ENCODE peak calls at places on chromosome 22, in ten cellular contexts. One of them, this sample, is unnamed.

GRCh38 chr22:40053460-40053859 is 58.7 kb downstream of the FAM83F start:
- DNase-seq in suprapubic skin: no peak
- DNase-seq in stomach: no peak
- DNase-seq in HCT116: no peak
- DNase-seq in A549: no peak
- DNase-seq in IMR-90: no peak
- DNase-seq in spleen: no peak
- DNase-seq in gastrocnemius medialis: no peak
- DNase-seq in uterus: no peak
- DNase-seq in esophagus muscularis mucosa: no peak
- DNase-seq in this sample: no peak

GRCh38 chr22:27194096-27194748 is 536.8 kb downstream of the MIAT start:
- DNase-seq in esophagus muscularis mucosa: no peak
- DNase-seq in uterus: no peak
- DNase-seq in IMR-90: no peak
- DNase-seq in spleen: no peak
- DNase-seq in HCT116: no peak
- DNase-seq in suprapubic skin: no peak
- DNase-seq in gastrocnemius medialis: no peak
- DNase-seq in stomach: no peak
- DNase-seq in A549: no peak
- DNase-seq in this sample: no peak

GRCh38 chr22:44828193-44828592 is 75.8 kb downstream of the ARHGAP8 start:
- DNase-seq in spleen: no peak
- DNase-seq in uterus: no peak
- DNase-seq in esophagus muscularis mucosa: no peak
- DNase-seq in A549: peak
- DNase-seq in gastrocnemius medialis: no peak
- DNase-seq in stomach: no peak
- DNase-seq in suprapubic skin: no peak
- DNase-seq in IMR-90: no peak
- DNase-seq in HCT116: no peak
- DNase-seq in this sample: no peak

GRCh38 chr22:35299217-35299716 is 427 bp upstream of the TOM1 start:
- DNase-seq in HCT116: no peak
- DNase-seq in spleen: no peak
- DNase-seq in A549: no peak
- DNase-seq in gastrocnemius medialis: no peak
- DNase-seq in IMR-90: no peak
- DNase-seq in uterus: no peak
- DNase-seq in suprapubic skin: no peak
- DNase-seq in stomach: no peak
- DNase-seq in esophagus muscularis mucosa: no peak
- DNase-seq in this sample: no peak

GRCh38 chr22:34966980-34967379 is 99.0 kb upstream of the ISX start:
- DNase-seq in IMR-90: no peak
- DNase-seq in HCT116: no peak
- DNase-seq in uterus: no peak
- DNase-seq in suprapubic skin: no peak
- DNase-seq in gastrocnemius medialis: no peak
- DNase-seq in A549: peak
- DNase-seq in stomach: no peak
- DNase-seq in esophagus muscularis mucosa: no peak
- DNase-seq in spleen: no peak
- DNase-seq in this sample: no peak

GRCh38 chr22:44698531-44699421 is 3.2 kb upstream of the PRR5 start:
- DNase-seq in suprapubic skin: no peak
- DNase-seq in A549: no peak
- DNase-seq in gastrocnemius medialis: no peak
- DNase-seq in spleen: peak
- DNase-seq in IMR-90: peak
- DNase-seq in HCT116: no peak
- DNase-seq in uterus: peak
- DNase-seq in esophagus muscularis mucosa: no peak
- DNase-seq in stomach: no peak
- DNase-seq in this sample: peak

GRCh38 chr22:47316020-47316419 is 553.6 kb downstream of the TBC1D22A start:
- DNase-seq in HCT116: no peak
- DNase-seq in esophagus muscularis mucosa: peak
- DNase-seq in spleen: no peak
- DNase-seq in stomach: no peak
- DNase-seq in suprapubic skin: no peak
- DNase-seq in gastrocnemius medialis: no peak
- DNase-seq in IMR-90: no peak
- DNase-seq in A549: no peak
- DNase-seq in uterus: no peak
- DNase-seq in this sample: no peak

GRCh38 chr22:47356433-47357011 is 594.1 kb downstream of the TBC1D22A start:
- DNase-seq in gastrocnemius medialis: no peak
- DNase-seq in stomach: peak
- DNase-seq in suprapubic skin: peak
- DNase-seq in esophagus muscularis mucosa: no peak
- DNase-seq in spleen: peak
- DNase-seq in HCT116: no peak
- DNase-seq in A549: no peak
- DNase-seq in IMR-90: no peak
- DNase-seq in uterus: no peak
- DNase-seq in this sample: no peak

GRCh38 chr22:39530692-39531331 is 1.7 kb downstream of the RPS19BP1 start:
- DNase-seq in spleen: no peak
- DNase-seq in HCT116: no peak
- DNase-seq in uterus: no peak
- DNase-seq in IMR-90: peak
- DNase-seq in A549: no peak
- DNase-seq in stomach: no peak
- DNase-seq in suprapubic skin: no peak
- DNase-seq in gastrocnemius medialis: no peak
- DNase-seq in esophagus muscularis mucosa: no peak
- DNase-seq in this sample: no peak

GRCh38 chr22:31556627-31557203 is 60.4 kb downstream of the SFI1 start:
- DNase-seq in gastrocnemius medialis: no peak
- DNase-seq in uterus: no peak
- DNase-seq in stomach: no peak
- DNase-seq in suprapubic skin: no peak
- DNase-seq in A549: peak
- DNase-seq in HCT116: peak
- DNase-seq in IMR-90: peak
- DNase-seq in esophagus muscularis mucosa: no peak
- DNase-seq in spleen: no peak
- DNase-seq in this sample: no peak
- TF ChIP-seq CTCF in gastrocnemius medialis: no peak
- TF ChIP-seq CTCF in uterus: peak
- TF ChIP-seq CTCF in stomach: no peak
- TF ChIP-seq CTCF in suprapubic skin: no peak
- TF ChIP-seq CTCF in A549: peak
- TF ChIP-seq CTCF in HCT116: peak
- TF ChIP-seq CTCF in IMR-90: peak
- TF ChIP-seq CTCF in esophagus muscularis mucosa: peak
- TF ChIP-seq CTCF in spleen: peak
- TF ChIP-seq CTCF in this sample: peak

DNA sequence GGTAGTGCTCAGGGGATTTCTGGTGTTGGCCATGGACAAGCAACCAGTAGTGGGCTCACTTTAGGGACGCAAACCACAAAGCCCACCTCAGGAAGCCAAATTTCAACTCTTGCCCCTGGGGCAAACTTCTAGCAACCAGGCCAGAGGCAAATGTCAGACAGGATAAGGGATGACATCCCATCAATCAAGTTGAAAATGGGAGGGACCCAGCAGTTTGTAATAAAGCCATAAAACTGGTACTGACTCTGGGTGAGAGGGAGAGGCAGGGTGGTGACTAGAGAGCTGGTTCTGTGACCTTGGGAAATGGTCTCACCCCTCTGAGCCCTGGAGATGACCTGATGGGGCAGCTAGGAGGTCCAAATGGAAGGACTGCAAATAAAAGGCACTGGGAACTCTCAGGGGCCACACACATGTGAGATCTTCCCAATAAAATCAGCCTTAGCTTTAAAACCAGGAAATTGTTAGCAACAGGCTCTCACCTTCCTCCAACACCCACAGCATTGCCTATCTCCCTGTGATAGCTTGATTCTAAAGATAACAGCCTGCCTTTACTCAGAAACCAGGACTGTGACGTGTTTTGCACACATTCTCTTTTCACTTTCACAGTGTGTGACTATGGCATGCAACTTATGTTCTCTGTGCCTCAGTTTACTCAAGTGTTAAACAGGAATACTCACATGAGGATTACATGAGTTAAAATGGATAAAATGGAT is 6.4 kb upstream of the TBC1D10A start:
- DNase-seq in gastrocnemius medialis: no peak
- DNase-seq in HCT116: no peak
- DNase-seq in IMR-90: no peak
- DNase-seq in spleen: no peak
- DNase-seq in esophagus muscularis mucosa: no peak
- DNase-seq in stomach: no peak
- DNase-seq in uterus: no peak
- DNase-seq in suprapubic skin: no peak
- DNase-seq in A549: no peak
- DNase-seq in this sample: no peak
- TF ChIP-seq POLR2A in gastrocnemius medialis: no peak
- TF ChIP-seq POLR2A in HCT116: no peak
- TF ChIP-seq POLR2A in IMR-90: no peak
- TF ChIP-seq POLR2A in spleen: no peak
- TF ChIP-seq POLR2A in esophagus muscularis mucosa: no peak
- TF ChIP-seq POLR2A in stomach: no peak
- TF ChIP-seq POLR2A in uterus: no peak
- TF ChIP-seq POLR2A in suprapubic skin: no peak
- TF ChIP-seq POLR2A in A549: no peak
- TF ChIP-seq POLR2A in this sample: no peak

DNA sequence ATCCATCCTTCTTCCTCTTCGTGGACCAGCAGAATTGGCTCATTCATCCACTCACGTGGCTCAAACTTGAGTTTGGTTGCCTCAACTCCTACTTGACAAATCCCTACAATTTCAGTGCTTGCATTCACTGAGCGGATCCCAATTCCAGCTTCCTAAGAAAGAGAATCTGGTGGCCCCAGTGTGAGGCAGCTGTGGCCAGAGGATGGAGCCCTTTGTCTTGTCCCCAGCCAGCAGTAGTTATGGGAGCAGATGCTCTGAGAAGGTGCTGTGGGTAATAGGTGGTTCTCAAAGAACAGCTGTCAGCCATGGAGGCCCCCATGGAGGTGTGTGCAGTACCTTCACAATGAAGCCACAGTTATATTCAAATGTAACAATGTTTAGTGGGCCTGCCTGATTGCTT is 39.3 kb downstream of the KREMEN1 start:
- DNase-seq in HCT116: no peak
- DNase-seq in uterus: no peak
- DNase-seq in esophagus muscularis mucosa: no peak
- DNase-seq in gastrocnemius medialis: no peak
- DNase-seq in spleen: no peak
- DNase-seq in suprapubic skin: no peak
- DNase-seq in IMR-90: no peak
- DNase-seq in A549: no peak
- DNase-seq in stomach: no peak
- DNase-seq in this sample: no peak
- TF ChIP-seq CTCF in HCT116: no peak
- TF ChIP-seq CTCF in uterus: no peak
- TF ChIP-seq CTCF in esophagus muscularis mucosa: no peak
- TF ChIP-seq CTCF in gastrocnemius medialis: no peak
- TF ChIP-seq CTCF in spleen: no peak
- TF ChIP-seq CTCF in suprapubic skin: no peak
- TF ChIP-seq CTCF in IMR-90: no peak
- TF ChIP-seq CTCF in A549: no peak
- TF ChIP-seq CTCF in stomach: no peak
- TF ChIP-seq CTCF in this sample: no peak

GRCh38 chr22:37674248-37674647 is 1.2 kb upstream of the LGALS1 start:
- DNase-seq in IMR-90: no peak
- DNase-seq in uterus: no peak
- DNase-seq in A549: no peak
- DNase-seq in spleen: no peak
- DNase-seq in esophagus muscularis mucosa: no peak
- DNase-seq in gastrocnemius medialis: no peak
- DNase-seq in stomach: no peak
- DNase-seq in suprapubic skin: no peak
- DNase-seq in HCT116: no peak
- DNase-seq in this sample: no peak

GRCh38 chr22:37678372-37678771 is 2.9 kb downstream of the LGALS1 start:
- DNase-seq in HCT116: no peak
- DNase-seq in esophagus muscularis mucosa: no peak
- DNase-seq in spleen: no peak
- DNase-seq in uterus: no peak
- DNase-seq in stomach: no peak
- DNase-seq in suprapubic skin: no peak
- DNase-seq in IMR-90: no peak
- DNase-seq in gastrocnemius medialis: no peak
- DNase-seq in A549: no peak
- DNase-seq in this sample: no peak

GRCh38 chr22:37675930-37676571 is 615 bp downstream of the LGALS1 start:
- DNase-seq in gastrocnemius medialis: peak
- DNase-seq in HCT116: no peak
- DNase-seq in esophagus muscularis mucosa: no peak
- DNase-seq in spleen: no peak
- DNase-seq in suprapubic skin: no peak
- DNase-seq in A549: peak
- DNase-seq in IMR-90: no peak
- DNase-seq in uterus: peak
- DNase-seq in stomach: no peak
- DNase-seq in this sample: peak

GRCh38 chr22:37674951-37675929 is at the start of gene LGALS1:
- DNase-seq in stomach: peak
- DNase-seq in suprapubic skin: peak
- DNase-seq in esophagus muscularis mucosa: peak
- DNase-seq in IMR-90: peak
- DNase-seq in gastrocnemius medialis: peak
- DNase-seq in spleen: peak
- DNase-seq in A549: peak
- DNase-seq in uterus: peak
- DNase-seq in HCT116: peak
- DNase-seq in this sample: peak

DNA sequence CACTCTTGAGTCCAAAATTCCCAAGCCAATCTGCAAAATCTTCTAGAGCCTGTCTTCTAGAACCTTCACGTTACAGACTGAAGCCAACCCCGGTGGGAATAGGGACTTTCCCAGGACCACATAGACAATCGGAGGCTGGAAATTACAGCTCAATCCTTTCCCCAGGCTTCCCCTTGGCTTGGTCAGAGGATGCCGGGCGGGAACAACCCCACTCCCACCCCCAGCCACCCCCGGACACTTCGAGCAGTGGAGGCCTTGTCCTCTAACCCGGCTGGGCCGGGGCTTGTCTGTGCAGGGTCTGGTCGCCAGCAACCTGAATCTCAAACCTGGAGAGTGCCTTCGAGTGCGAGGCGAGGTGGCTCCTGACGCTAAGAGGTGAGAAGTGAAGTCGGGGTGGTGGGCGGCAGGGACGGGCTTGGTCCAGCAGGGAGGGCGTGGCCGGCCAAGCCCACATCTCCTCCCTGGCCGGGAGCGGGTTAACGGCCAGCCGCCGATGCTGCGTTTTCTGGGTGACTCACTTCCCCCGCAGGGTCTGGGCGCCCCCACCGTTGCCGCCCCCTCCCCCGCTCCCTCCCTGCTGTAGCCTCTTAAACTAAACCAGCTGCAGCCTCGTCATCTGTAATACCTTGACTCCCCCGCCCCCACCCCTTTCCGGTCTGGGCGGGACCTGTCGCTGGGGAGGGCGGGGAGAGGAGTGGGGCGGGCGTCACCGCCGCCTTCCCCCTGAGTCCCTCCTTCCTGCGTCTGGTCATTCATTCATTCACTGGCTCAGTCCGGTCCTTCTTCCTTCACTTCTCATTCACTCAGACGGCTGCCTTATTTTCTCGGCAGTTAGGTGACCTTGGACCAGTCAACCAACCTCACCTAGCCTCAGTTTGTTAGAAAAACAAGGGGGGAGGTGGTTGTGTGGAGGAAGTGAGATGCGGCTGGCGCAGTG is 1.5 kb downstream of the LGALS1 start:
- DNase-seq in uterus: peak
- DNase-seq in spleen: peak
- DNase-seq in suprapubic skin: peak
- DNase-seq in gastrocnemius medialis: peak
- DNase-seq in IMR-90: peak
- DNase-seq in esophagus muscularis mucosa: peak
- DNase-seq in A549: peak
- DNase-seq in stomach: peak
- DNase-seq in HCT116: peak
- DNase-seq in this sample: peak
- TF ChIP-seq POLR2A in uterus: no peak
- TF ChIP-seq POLR2A in spleen: no peak
- TF ChIP-seq POLR2A in suprapubic skin: no peak
- TF ChIP-seq POLR2A in gastrocnemius medialis: peak
- TF ChIP-seq POLR2A in IMR-90: peak
- TF ChIP-seq POLR2A in esophagus muscularis mucosa: no peak
- TF ChIP-seq POLR2A in A549: peak
- TF ChIP-seq POLR2A in stomach: no peak
- TF ChIP-seq POLR2A in HCT116: no peak
- TF ChIP-seq POLR2A in this sample: peak

This sample was measured in sigmoid colon.